ENCODE peak calls at places on chromosomes 11 and 22, in four cellular contexts. F, N, P and Z are unnamed samples.
A peak's percentile ranks its signal among the peaks of the same experiment; 100 is the strongest.

GRCh38 chr11:76241243-76242000 is 35.1 kb upstream of the WNT11 start:
- DNase-seq in F (no peak), N (no peak), P (no peak), Z (no peak)

GRCh38 chr11:129117595-129118350 is 74.4 kb downstream of the ARHGAP32 start:
- DNase-seq in F (peak; percentile 27), N (no peak), P (no peak), Z (peak; percentile 51)

GRCh38 chr11:28346209-28346608 is 238.0 kb downstream of the METTL15 start:
- DNase-seq in F (no peak), N (no peak), P (no peak), Z (no peak)

GRCh38 chr11:64250875-64251721 is at the start of gene PLCB3:
- DNase-seq in F (peak; percentile 65), N (no peak), P (peak; percentile 66), Z (peak; percentile 82)

GRCh38 chr11:45769960-45770359 is 35.0 kb upstream of the SLC35C1 start:
- DNase-seq in F (no peak), N (no peak), P (no peak), Z (no peak)

GRCh38 chr22:30655532-30655931 is 12.1 kb downstream of the DUSP18 start:
- DNase-seq in F (no peak), N (no peak), P (no peak), Z (no peak)

GRCh38 chr22:32830473-32830872 is 29.0 kb downstream of the TIMP3 start:
- DNase-seq in F (peak; percentile 77), N (no peak), P (no peak), Z (peak; percentile 69)

GRCh38 chr22:47775686-47776085 is 1013.2 kb downstream of the TBC1D22A start:
- DNase-seq in F (no peak), N (no peak), P (no peak), Z (no peak)

GRCh38 chr11:9982127-9982795 is 311.8 kb downstream of the SBF2 start:
- DNase-seq in F (no peak), N (no peak), P (no peak), Z (no peak)

GRCh38 chr11:16226245-16226644 is 130.1 kb downstream of the SOX6 start:
- DNase-seq in F (peak; percentile 46), N (no peak), P (no peak), Z (no peak)

GRCh38 chr11:33453225-33453624 is 196.0 kb downstream of the HIPK3 start:
- DNase-seq in F (no peak), N (no peak), P (no peak), Z (no peak)

GRCh38 chr22:50293441-50294318 is 13.8 kb downstream of the PLXNB2 start:
- DNase-seq in F (peak; percentile 81), N (no peak), P (peak; percentile 59), Z (peak; percentile 57)

GRCh38 chr11:69972351-69972802 is 105.7 kb upstream of the ANO1 start:
- DNase-seq in F (no peak), N (no peak), P (no peak), Z (no peak)

GRCh38 chr22:30270841-30271240 is 4.2 kb upstream of the OSM start:
- DNase-seq in F (peak; percentile 78), N (no peak), P (no peak), Z (no peak)

GRCh38 chr22:26708256-26709009 is 51.0 kb downstream of the MIAT start:
- DNase-seq in F (no peak), N (no peak), P (no peak), Z (no peak)

GRCh38 chr11:69295995-69296889 is 2.3 kb downstream of the MYEOV start:
- DNase-seq in F (no peak), N (no peak), P (no peak), Z (no peak)

GRCh38 chr22:44685384-44686056 is 16.5 kb upstream of the PRR5 start:
- DNase-seq in F (no peak), N (no peak), P (no peak), Z (no peak)

GRCh38 chr11:11081786-11082185 is 223.9 kb upstream of the ZBED5 start:
- DNase-seq in F (no peak), N (no peak), P (no peak), Z (no peak)

GRCh38 chr22:28001171-28001835 is 82.2 kb upstream of the PITPNB start:
- DNase-seq in F (no peak), N (no peak), P (no peak), Z (no peak)

GRCh38 chr11:70747889-70748288 is 349.6 kb downstream of the CTTN start:
- DNase-seq in F (no peak), N (no peak), P (no peak), Z (no peak)

GRCh38 chr11:27471588-27472397 is 797 bp downstream of the LGR4 start:
- DNase-seq in F (peak; percentile 30), N (no peak), P (peak; percentile 41), Z (peak; percentile 47)

GRCh38 chr11:122910775-122911174 is 28.2 kb downstream of the JHY start:
- DNase-seq in F (no peak), N (no peak), P (no peak), Z (no peak)

GRCh38 chr11:117144477-117145392 is 648 bp downstream of the PAFAH1B2 start:
- DNase-seq in F (peak; percentile 73), N (peak; percentile 47), P (no peak), Z (peak; percentile 50)

GRCh38 chr22:30878516-30879365 is 89.8 kb downstream of the MORC2 start:
- DNase-seq in F (peak; percentile 30), N (no peak), P (no peak), Z (no peak)

GRCh38 chr22:45072322-45072903 is 62.6 kb upstream of the PHF21B start:
- DNase-seq in F (no peak), N (no peak), P (no peak), Z (no peak)

GRCh38 chr22:38298312-38299000 is 18.8 kb downstream of the CSNK1E start:
- DNase-seq in F (no peak), N (no peak), P (peak; percentile 28), Z (no peak)

GRCh38 chr11:61509058-61510029 is 795 bp downstream of the LRRC10B start:
- DNase-seq in F (peak; percentile 54), N (no peak), P (peak; percentile 66), Z (peak; percentile 75)

GRCh38 chr11:111793863-111794262 is 27.7 kb upstream of the PPP2R1B start:
- DNase-seq in F (no peak), N (no peak), P (no peak), Z (no peak)

GRCh38 chr22:17924076-17924475 is 100.3 kb downstream of the MICAL3 start:
- DNase-seq in F (no peak), N (no peak), P (no peak), Z (no peak)

GRCh38 chr22:23137905-23138520 is 3.8 kb downstream of the RSPH14 start:
- DNase-seq in F (no peak), N (no peak), P (no peak), Z (no peak)

GRCh38 chr22:39664485-39665200 is 94.1 kb downstream of the CACNA1I start:
- DNase-seq in F (no peak), N (no peak), P (peak; percentile 63), Z (peak; percentile 45)

GRCh38 chr11:62805044-62805892 is at the start of gene NXF1:
- DNase-seq in F (peak; percentile 95), N (peak; percentile 72), P (peak; percentile 97), Z (peak; percentile 97)
- TF ChIP-seq CTCF in F (no peak), N (no peak), P (peak; percentile 27), Z (no peak)

GRCh38 chr11:68009391-68010000 is 631 bp upstream of the ALDH3B1 start:
- DNase-seq in F (no peak), N (no peak), P (no peak), Z (no peak)
- TF ChIP-seq CTCF in F (no peak), N (no peak), P (no peak), Z (no peak)

GRCh38 chr11:2173150-2173693 is 1.6 kb upstream of the TH start:
- DNase-seq in F (no peak), N (no peak), P (no peak), Z (peak; percentile 64)
- TF ChIP-seq CTCF in F (no peak), N (no peak), P (peak; percentile 41), Z (peak; percentile 37)

GRCh38 chr22:35352214-35353111 is 28.4 kb upstream of the HMOX1 start:
- DNase-seq in F (peak; percentile 73), N (peak; percentile 62), P (no peak), Z (peak; percentile 49)
- TF ChIP-seq CTCF in F (no peak), N (no peak), P (peak; percentile 45), Z (no peak)

GRCh38 chr11:25734592-25735211 is 597.2 kb upstream of the ANO3 start:
- DNase-seq in F (no peak), N (no peak), P (no peak), Z (peak; percentile 30)
- TF ChIP-seq CTCF in F (no peak), N (no peak), P (peak; percentile 61), Z (peak; percentile 47)